ENCODE peak calls at places on chromosomes 2 and 18, in eight cellular contexts. N, I, X, W, Q, L, E and Y are unnamed samples.

GRCh38 chr2:141522048-141522447 is 608.8 kb downstream of the LRP1B start:
- DNase-seq in Q (no peak), E (no peak), L (no peak), W (no peak), X (no peak), I (no peak), N (no peak), Y (no peak)

GRCh38 chr2:73970850-73971471 is 13.7 kb upstream of the TET3 start:
- DNase-seq in E (peak), L (no peak), W (peak), Q (no peak), X (peak), I (peak), N (no peak), Y (peak)

GRCh38 chr2:6877402-6878305 is at the start of gene RSAD2:
- DNase-seq in L (no peak), X (peak), Q (no peak), N (no peak), E (peak), I (no peak), W (peak), Y (no peak)

GRCh38 chr2:27024812-27025211 is 8.0 kb upstream of the TMEM214 start:
- DNase-seq in W (no peak), Q (no peak), I (peak), E (no peak), N (no peak), L (no peak), X (no peak), Y (no peak)

GRCh38 chr2:19879115-19879514 is 22.7 kb downstream of the TTC32 start:
- DNase-seq in W (no peak), I (no peak), E (no peak), Q (no peak), N (no peak), L (no peak), X (no peak), Y (peak)

GRCh38 chr18:75198046-75198445 is 10.9 kb downstream of the PTGR3 start:
- DNase-seq in N (no peak), W (no peak), E (no peak), X (no peak), L (no peak), Q (no peak), I (no peak), Y (no peak)

GRCh38 chr18:58232674-58233073 is 188.6 kb downstream of the NEDD4L start:
- DNase-seq in E (no peak), X (no peak), I (no peak), W (no peak), Q (no peak), L (no peak), N (no peak), Y (no peak)

GRCh38 chr2:200177971-200178911 is 128.3 kb upstream of the SPATS2L start:
- DNase-seq in E (peak), N (no peak), I (no peak), L (no peak), W (no peak), X (no peak), Q (no peak), Y (no peak)

GRCh38 chr2:119011910-119012209 is 69.9 kb downstream of the MARCO start:
- DNase-seq in E (no peak), X (no peak), W (no peak), L (no peak), N (no peak), Q (no peak), I (no peak), Y (no peak)

GRCh38 chr2:232368311-232368731 is 10.2 kb upstream of the ALPP start:
- DNase-seq in W (no peak), X (no peak), L (no peak), Q (no peak), I (no peak), N (no peak), E (no peak), Y (no peak)

GRCh38 chr2:31138037-31138962 is at the start of gene GALNT14:
- DNase-seq in W (peak), X (peak), N (peak), I (peak), L (peak), Q (peak), E (no peak), Y (peak)

GRCh38 chr2:51553456-51553855 is 521.5 kb upstream of the NRXN1 start:
- DNase-seq in I (no peak), L (no peak), W (no peak), N (no peak), E (no peak), X (no peak), Q (no peak), Y (no peak)

GRCh38 chr18:66761166-66761565 is 157.3 kb upstream of the CDH19 start:
- DNase-seq in E (no peak), I (no peak), Q (no peak), L (no peak), N (no peak), W (no peak), X (no peak), Y (no peak)

GRCh38 chr2:109246176-109246575 is 117.2 kb downstream of the SH3RF3 start:
- DNase-seq in N (no peak), X (no peak), W (no peak), E (no peak), L (no peak), I (no peak), Q (no peak), Y (no peak)

GRCh38 chr2:31237348-31238017 is 3.5 kb downstream of the EHD3 start:
- DNase-seq in L (no peak), Q (no peak), W (no peak), E (no peak), N (no peak), I (no peak), X (no peak), Y (no peak)